ENCODE peak calls at places on chromosomes 1 and 21, in six cellular contexts. One of them, this sample, is unnamed.

GRCh38 chr1:190193508-190193907 is 284.2 kb downstream of the BRINP3 start:
- DNase-seq in H9: no peak
- DNase-seq in neuronal stem cell: no peak
- DNase-seq in H1: no peak
- DNase-seq in mesenchymal stem cell: no peak
- DNase-seq in IMR-90: no peak
- DNase-seq in this sample: no peak

GRCh38 chr1:199959033-199959774 is 68.3 kb upstream of the NR5A2 start:
- DNase-seq in H9: no peak
- DNase-seq in neuronal stem cell: no peak
- DNase-seq in H1: no peak
- DNase-seq in mesenchymal stem cell: peak; percentile 26
- DNase-seq in IMR-90: no peak
- DNase-seq in this sample: no peak

GRCh38 chr1:48470506-48470905 is 1.5 kb downstream of the SPATA6 start:
- DNase-seq in H9: peak; percentile 50
- DNase-seq in neuronal stem cell: no peak
- DNase-seq in H1: peak; percentile 44
- DNase-seq in mesenchymal stem cell: peak; percentile 18
- DNase-seq in IMR-90: no peak
- DNase-seq in this sample: peak; percentile 58

GRCh38 chr1:34742667-34743270 is 12.1 kb upstream of the GJB5 start:
- DNase-seq in H9: peak; percentile 91
- DNase-seq in neuronal stem cell: peak; percentile 71
- DNase-seq in H1: peak; percentile 98
- DNase-seq in mesenchymal stem cell: peak; percentile 47
- DNase-seq in IMR-90: peak; percentile 41
- DNase-seq in this sample: peak; percentile 82

GRCh38 chr1:110476028-110476765 is 25.2 kb downstream of the PROK1 start:
- DNase-seq in H9: no peak
- DNase-seq in neuronal stem cell: no peak
- DNase-seq in H1: no peak
- DNase-seq in mesenchymal stem cell: peak; percentile 18
- DNase-seq in IMR-90: no peak
- DNase-seq in this sample: no peak

GRCh38 chr1:20896824-20897223 is 109.7 kb upstream of the HP1BP3 start:
- DNase-seq in H9: no peak
- DNase-seq in neuronal stem cell: no peak
- DNase-seq in H1: no peak
- DNase-seq in mesenchymal stem cell: peak; percentile 31
- DNase-seq in IMR-90: no peak
- DNase-seq in this sample: no peak

GRCh38 chr1:185479781-185480180 is 162.7 kb upstream of the IVNS1ABP start:
- DNase-seq in H9: no peak
- DNase-seq in neuronal stem cell: peak; percentile 18
- DNase-seq in H1: no peak
- DNase-seq in mesenchymal stem cell: no peak
- DNase-seq in IMR-90: no peak
- DNase-seq in this sample: peak; percentile 35

GRCh38 chr1:223125249-223125648 is 17.8 kb downstream of the TLR5 start:
- DNase-seq in H9: no peak
- DNase-seq in neuronal stem cell: no peak
- DNase-seq in H1: no peak
- DNase-seq in mesenchymal stem cell: no peak
- DNase-seq in IMR-90: no peak
- DNase-seq in this sample: no peak

GRCh38 chr1:164707868-164708331 is 148.9 kb downstream of the PBX1 start:
- DNase-seq in H9: no peak
- DNase-seq in neuronal stem cell: no peak
- DNase-seq in H1: no peak
- DNase-seq in mesenchymal stem cell: peak; percentile 77
- DNase-seq in IMR-90: peak; percentile 88
- DNase-seq in this sample: peak; percentile 58

GRCh38 chr1:151495316-151495715 is 15.9 kb upstream of the CGN start:
- DNase-seq in H9: no peak
- DNase-seq in neuronal stem cell: no peak
- DNase-seq in H1: no peak
- DNase-seq in mesenchymal stem cell: no peak
- DNase-seq in IMR-90: no peak
- DNase-seq in this sample: no peak

GRCh38 chr1:81808760-81809159 is 8.0 kb downstream of the ADGRL2 start:
- DNase-seq in H9: no peak
- DNase-seq in neuronal stem cell: no peak
- DNase-seq in H1: no peak
- DNase-seq in mesenchymal stem cell: peak; percentile 48
- DNase-seq in IMR-90: no peak
- DNase-seq in this sample: peak; percentile 94

GRCh38 chr1:240611619-240612490 is at the start of gene GREM2:
- DNase-seq in H9: peak; percentile 74
- DNase-seq in neuronal stem cell: peak; percentile 56
- DNase-seq in H1: peak; percentile 67
- DNase-seq in mesenchymal stem cell: peak; percentile 97
- DNase-seq in IMR-90: peak; percentile 95
- DNase-seq in this sample: peak; percentile 75

GRCh38 chr1:86753700-86754099 is 49.3 kb downstream of the SH3GLB1 start:
- DNase-seq in H9: no peak
- DNase-seq in neuronal stem cell: no peak
- DNase-seq in H1: no peak
- DNase-seq in mesenchymal stem cell: no peak
- DNase-seq in IMR-90: peak; percentile 10
- DNase-seq in this sample: peak; percentile 65

GRCh38 chr1:222926566-222926965 is 111.7 kb downstream of the DISP1 start:
- DNase-seq in H9: no peak
- DNase-seq in neuronal stem cell: no peak
- DNase-seq in H1: no peak
- DNase-seq in mesenchymal stem cell: peak; percentile 69
- DNase-seq in IMR-90: peak; percentile 89
- DNase-seq in this sample: peak; percentile 55

GRCh38 chr1:16167331-16168143 is 11.7 kb upstream of the EPHA2 start:
- DNase-seq in H9: peak; percentile 91
- DNase-seq in neuronal stem cell: peak; percentile 87
- DNase-seq in H1: peak; percentile 91
- DNase-seq in mesenchymal stem cell: peak; percentile 56
- DNase-seq in IMR-90: no peak
- DNase-seq in this sample: peak; percentile 99

GRCh38 chr1:148362930-148363810 is 119.9 kb downstream of the PPIAL4G start:
- DNase-seq in H9: no peak
- DNase-seq in neuronal stem cell: no peak
- DNase-seq in H1: no peak
- DNase-seq in mesenchymal stem cell: no peak
- DNase-seq in IMR-90: no peak
- DNase-seq in this sample: no peak

GRCh38 chr1:64687725-64688285 is 57.1 kb upstream of the RAVER2 start:
- DNase-seq in H9: no peak
- DNase-seq in neuronal stem cell: no peak
- DNase-seq in H1: no peak
- DNase-seq in mesenchymal stem cell: peak; percentile 57
- DNase-seq in IMR-90: peak; percentile 46
- DNase-seq in this sample: no peak

GRCh38 chr21:15121655-15122120 is 56.9 kb upstream of the NRIP1 start:
- DNase-seq in H9: peak; percentile 28
- DNase-seq in neuronal stem cell: no peak
- DNase-seq in H1: no peak
- DNase-seq in mesenchymal stem cell: peak; percentile 45
- DNase-seq in IMR-90: peak; percentile 47
- DNase-seq in this sample: peak; percentile 17

GRCh38 chr1:8061210-8061609 is 35.1 kb upstream of the ERRFI1 start:
- DNase-seq in H9: no peak
- DNase-seq in neuronal stem cell: no peak
- DNase-seq in H1: no peak
- DNase-seq in mesenchymal stem cell: peak; percentile 96
- DNase-seq in IMR-90: peak; percentile 97
- DNase-seq in this sample: no peak

GRCh38 chr21:34074283-34075098 is 1.1 kb downstream of the MRPS6 start:
- DNase-seq in H9: no peak
- DNase-seq in neuronal stem cell: no peak
- DNase-seq in H1: peak; percentile 58
- DNase-seq in mesenchymal stem cell: peak; percentile 22
- DNase-seq in IMR-90: no peak
- DNase-seq in this sample: peak; percentile 85

GRCh38 chr1:84133479-84133878 is 10.6 kb upstream of the PRKACB start:
- DNase-seq in H9: peak; percentile 40
- DNase-seq in neuronal stem cell: no peak
- DNase-seq in H1: no peak
- DNase-seq in mesenchymal stem cell: no peak
- DNase-seq in IMR-90: no peak
- DNase-seq in this sample: no peak

GRCh38 chr1:145916745-145917144 is 1.8 kb downstream of the PEX11B start:
- DNase-seq in H9: no peak
- DNase-seq in neuronal stem cell: no peak
- DNase-seq in H1: no peak
- DNase-seq in mesenchymal stem cell: no peak
- DNase-seq in IMR-90: peak; percentile 8
- DNase-seq in this sample: no peak

GRCh38 chr1:19484793-19485361 is 462 bp downstream of the CAPZB start:
- DNase-seq in H9: peak; percentile 52
- DNase-seq in neuronal stem cell: no peak
- DNase-seq in H1: peak; percentile 77
- DNase-seq in mesenchymal stem cell: peak; percentile 52
- DNase-seq in IMR-90: no peak
- DNase-seq in this sample: peak; percentile 67

GRCh38 chr1:150322310-150322709 is 977 bp downstream of the PRPF3 start:
- DNase-seq in H9: no peak
- DNase-seq in neuronal stem cell: no peak
- DNase-seq in H1: no peak
- DNase-seq in mesenchymal stem cell: peak; percentile 81
- DNase-seq in IMR-90: peak; percentile 15
- DNase-seq in this sample: no peak

GRCh38 chr1:111227434-111227833 is at the start of gene CHI3L2:
- DNase-seq in H9: no peak
- DNase-seq in neuronal stem cell: no peak
- DNase-seq in H1: no peak
- DNase-seq in mesenchymal stem cell: peak; percentile 6
- DNase-seq in IMR-90: peak; percentile 41
- DNase-seq in this sample: no peak

GRCh38 chr1:12001249-12001917 is 17.9 kb upstream of the MIIP start:
- DNase-seq in H9: peak; percentile 66
- DNase-seq in neuronal stem cell: peak; percentile 40
- DNase-seq in H1: peak; percentile 83
- DNase-seq in mesenchymal stem cell: peak; percentile 56
- DNase-seq in IMR-90: peak; percentile 56
- DNase-seq in this sample: peak; percentile 91

GRCh38 chr1:109935451-109935900 is 24.8 kb downstream of the CSF1 start:
- DNase-seq in H9: no peak
- DNase-seq in neuronal stem cell: no peak
- DNase-seq in H1: no peak
- DNase-seq in mesenchymal stem cell: no peak
- DNase-seq in IMR-90: no peak
- DNase-seq in this sample: no peak

GRCh38 chr1:48109390-48110009 is 112.3 kb upstream of the TRABD2B start:
- DNase-seq in H9: no peak
- DNase-seq in neuronal stem cell: peak; percentile 51
- DNase-seq in H1: no peak
- DNase-seq in mesenchymal stem cell: peak; percentile 43
- DNase-seq in IMR-90: peak; percentile 61
- DNase-seq in this sample: peak; percentile 66

GRCh38 chr1:119384591-119384990 is 16.0 kb downstream of the HAO2 start:
- DNase-seq in H9: no peak
- DNase-seq in neuronal stem cell: no peak
- DNase-seq in H1: no peak
- DNase-seq in mesenchymal stem cell: no peak
- DNase-seq in IMR-90: no peak
- DNase-seq in this sample: no peak

GRCh38 chr1:20234761-20235540 is 48.6 kb upstream of the PLA2G2C start:
- DNase-seq in H9: no peak
- DNase-seq in neuronal stem cell: no peak
- DNase-seq in H1: no peak
- DNase-seq in mesenchymal stem cell: no peak
- DNase-seq in IMR-90: no peak
- DNase-seq in this sample: no peak

GRCh38 chr1:168842306-168842705 is 113.3 kb upstream of the DPT start:
- DNase-seq in H9: no peak
- DNase-seq in neuronal stem cell: no peak
- DNase-seq in H1: no peak
- DNase-seq in mesenchymal stem cell: no peak
- DNase-seq in IMR-90: no peak
- DNase-seq in this sample: no peak

GRCh38 chr1:180213401-180214177 is 16.5 kb upstream of the LHX4 start:
- DNase-seq in H9: peak; percentile 69
- DNase-seq in neuronal stem cell: no peak
- DNase-seq in H1: peak; percentile 83
- DNase-seq in mesenchymal stem cell: no peak
- DNase-seq in IMR-90: no peak
- DNase-seq in this sample: peak; percentile 71

GRCh38 chr1:210440081-210440480 is 111.4 kb downstream of the HHAT start:
- DNase-seq in H9: no peak
- DNase-seq in neuronal stem cell: no peak
- DNase-seq in H1: no peak
- DNase-seq in mesenchymal stem cell: no peak
- DNase-seq in IMR-90: no peak
- DNase-seq in this sample: no peak
- H3K4me2 ChIP-seq in H9: no peak overlapping the region
- H3K4me2 ChIP-seq in neuronal stem cell: no peak overlapping the region
- H3K4me2 ChIP-seq in H1: no peak overlapping the region
- H3K4me2 ChIP-seq in mesenchymal stem cell: no peak overlapping the region
- H3K4me2 ChIP-seq in IMR-90: no peak overlapping the region
- H3K4me2 ChIP-seq in this sample: no peak overlapping the region

GRCh38 chr1:45969866-45970265 is 162.6 kb downstream of the PIK3R3 start:
- DNase-seq in H9: no peak
- DNase-seq in neuronal stem cell: no peak
- DNase-seq in H1: no peak
- DNase-seq in mesenchymal stem cell: no peak
- DNase-seq in IMR-90: no peak
- DNase-seq in this sample: no peak
- H2BK15ac ChIP-seq in H9: no peak overlapping the region
- H2BK15ac ChIP-seq in neuronal stem cell: no peak overlapping the region
- H2BK15ac ChIP-seq in H1: no peak overlapping the region
- H2BK15ac ChIP-seq in mesenchymal stem cell: no peak overlapping the region
- H2BK15ac ChIP-seq in IMR-90: no peak overlapping the region
- H2BK15ac ChIP-seq in this sample: no peak overlapping the region

GRCh38 chr1:46102769-46103476 is 29.5 kb downstream of the PIK3R3 start:
- DNase-seq in H9: no peak
- DNase-seq in neuronal stem cell: no peak
- DNase-seq in H1: no peak
- DNase-seq in mesenchymal stem cell: no peak
- DNase-seq in IMR-90: peak; percentile 29
- DNase-seq in this sample: no peak
- H3K9ac ChIP-seq in H9: no peak overlapping the region
- H3K9ac ChIP-seq in neuronal stem cell: no peak overlapping the region
- H3K9ac ChIP-seq in H1: no peak overlapping the region
- H3K9ac ChIP-seq in mesenchymal stem cell: no peak overlapping the region
- H3K9ac ChIP-seq in IMR-90: no peak overlapping the region
- H3K9ac ChIP-seq in this sample: no peak overlapping the region

DNA sequence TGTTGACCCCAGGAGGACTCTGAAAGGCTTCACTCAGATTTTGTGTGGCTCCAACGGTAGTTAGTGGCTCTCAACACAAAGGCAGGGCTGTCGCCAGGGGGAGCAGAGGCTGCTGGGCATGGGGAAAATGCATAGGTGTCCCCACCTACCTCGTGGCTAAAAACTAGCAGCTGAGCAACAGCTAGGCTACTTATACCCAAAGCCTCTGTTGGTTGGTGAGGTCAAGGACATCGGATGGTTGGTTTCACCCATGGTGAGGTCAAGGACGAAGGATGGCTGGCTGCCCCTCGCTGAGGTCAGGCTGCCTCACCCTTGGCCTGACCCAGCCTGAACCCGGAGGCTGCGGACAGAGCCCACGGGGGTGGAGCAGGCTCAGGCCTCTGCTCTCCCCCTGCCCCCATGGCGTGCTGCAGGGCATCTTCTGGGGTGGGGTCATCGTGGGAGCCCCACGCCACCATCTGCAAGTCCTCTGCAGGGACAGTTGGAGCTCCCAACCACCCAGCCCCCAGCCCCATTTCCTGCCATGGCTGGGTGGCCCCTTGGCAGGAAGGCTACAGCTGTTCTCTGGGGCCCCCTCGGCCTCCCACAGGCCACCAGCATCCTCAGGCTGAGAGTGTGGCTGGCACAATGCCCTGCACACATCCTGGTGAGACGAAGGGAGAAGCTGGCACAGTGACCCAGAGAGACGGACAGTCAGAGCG is 8.5 kb upstream of the GNB1 start:
- DNase-seq in H9: peak; percentile 68
- DNase-seq in neuronal stem cell: no peak
- DNase-seq in H1: no peak
- DNase-seq in mesenchymal stem cell: no peak
- DNase-seq in IMR-90: no peak
- DNase-seq in this sample: peak; percentile 53
- H3K4me2 ChIP-seq in H9: no peak overlapping the region
- H3K4me2 ChIP-seq in neuronal stem cell: no peak overlapping the region
- H3K4me2 ChIP-seq in H1: no peak overlapping the region
- H3K4me2 ChIP-seq in mesenchymal stem cell: no peak overlapping the region
- H3K4me2 ChIP-seq in IMR-90: no peak overlapping the region
- H3K4me2 ChIP-seq in this sample: no peak overlapping the region